ENCODE peak calls at places on chromosome 11, in ten cellular contexts. A is Calu3, P is tibial artery, V is amygdala, T is SJSA1, F is kidney epithelial cell, K is neural crest cell, Z is T follicular helper cell, Q is NCI-H460, Y is cerebellar cortex. J is an unnamed sample.

GRCh38 chr11:57604289-57605010 is 7.0 kb downstream of the SERPING1 start:
- DNase-seq in P (no peak), T (no peak), F (no peak), K (no peak), Y (no peak), Q (no peak), Z (no peak), V (no peak), A (no peak), J (peak; percentile 42)

GRCh38 chr11:94511932-94512781 is at the start of gene C11orf97:
- DNase-seq in K (peak; percentile 62), Q (no peak), T (peak; percentile 16), Y (peak; percentile 61), P (peak; percentile 74), A (peak; percentile 72), V (peak; percentile 61), Z (peak; percentile 27), F (no peak), J (peak; percentile 91)

GRCh38 chr11:112196519-112197087 is 21.3 kb downstream of the BCO2 start:
- DNase-seq in Q (no peak), K (no peak), Z (no peak), Y (no peak), T (no peak), V (no peak), A (no peak), P (no peak), F (no peak), J (no peak)

GRCh38 chr11:130561441-130561881 is 113.0 kb downstream of the ADAMTS15 start:
- DNase-seq in T (no peak), Y (no peak), V (no peak), Z (no peak), P (no peak), A (no peak), F (no peak), Q (no peak), K (no peak), J (no peak)

GRCh38 chr11:132028380-132029240 is 658.2 kb downstream of the NTM start:
- DNase-seq in Z (no peak), T (peak; percentile 30), Q (peak; percentile 24), A (peak; percentile 1), V (no peak), P (no peak), Y (peak; percentile 60), F (no peak), K (peak; percentile 31), J (peak; percentile 72)

GRCh38 chr11:30758012-30758411 is 171.9 kb upstream of the MPPED2 start:
- DNase-seq in T (no peak), K (no peak), P (no peak), Q (no peak), Y (no peak), A (no peak), V (no peak), Z (no peak), F (peak; percentile 1), J (no peak)

GRCh38 chr11:67606477-67607295 is at the start of gene NDUFV1:
- DNase-seq in Q (peak; percentile 85), P (peak; percentile 98), Y (peak; percentile 97), Z (peak; percentile 92), F (peak; percentile 61), T (peak; percentile 96), A (peak; percentile 97), K (peak; percentile 96), V (peak; percentile 90), J (peak; percentile 99)

GRCh38 chr11:126430581-126431320 is 75.3 kb downstream of the ST3GAL4 start:
- DNase-seq in Q (no peak), K (no peak), F (no peak), Y (no peak), T (no peak), P (no peak), V (no peak), Z (no peak), A (no peak), J (no peak)

GRCh38 chr11:95487391-95487790 is 256.4 kb upstream of the SESN3 start:
- DNase-seq in Z (no peak), Y (no peak), K (no peak), F (peak; percentile 23), Q (no peak), T (no peak), P (no peak), A (no peak), V (no peak), J (peak; percentile 5)